ENCODE peak calls at places on chromosomes 1 and 21, in six cellular contexts. One of them, this sample, is unnamed.
A peak's percentile ranks its signal among the peaks of the same experiment; 100 is the strongest.

GRCh38 chr1:154861607-154862094 is 8.4 kb downstream of the KCNN3 start:
- DNase-seq in NCI-H1092 treated with DMSO at 0.1 percent for 48 hours: no peak
- DNase-seq in GM23248: no peak
- DNase-seq in pons: no peak
- DNase-seq in activated T-cell treated with anti-CD3 and anti-CD28 coated beads for 1 hour: no peak
- DNase-seq in endothelial cell: no peak
- DNase-seq in this sample: no peak

GRCh38 chr1:181044449-181044966 is 10.7 kb downstream of the MR1 start:
- DNase-seq in NCI-H1092 treated with DMSO at 0.1 percent for 48 hours: no peak
- DNase-seq in GM23248: no peak
- DNase-seq in pons: no peak
- DNase-seq in activated T-cell treated with anti-CD3 and anti-CD28 coated beads for 1 hour: no peak
- DNase-seq in endothelial cell: no peak
- DNase-seq in this sample: no peak

GRCh38 chr21:37460196-37460595 is 93.6 kb downstream of the DYRK1A start:
- DNase-seq in NCI-H1092 treated with DMSO at 0.1 percent for 48 hours: no peak
- DNase-seq in GM23248: no peak
- DNase-seq in pons: no peak
- DNase-seq in activated T-cell treated with anti-CD3 and anti-CD28 coated beads for 1 hour: no peak
- DNase-seq in endothelial cell: peak; percentile 54
- DNase-seq in this sample: no peak

GRCh38 chr1:66725885-66726665 is 26.2 kb upstream of the DYNLT5 start:
- DNase-seq in NCI-H1092 treated with DMSO at 0.1 percent for 48 hours: peak; percentile 61
- DNase-seq in GM23248: peak; percentile 76
- DNase-seq in pons: peak; percentile 83
- DNase-seq in activated T-cell treated with anti-CD3 and anti-CD28 coated beads for 1 hour: peak; percentile 14
- DNase-seq in endothelial cell: peak; percentile 62
- DNase-seq in this sample: peak; percentile 47

GRCh38 chr1:207841318-207841717 is 69.6 kb downstream of the CD34 start:
- DNase-seq in NCI-H1092 treated with DMSO at 0.1 percent for 48 hours: no peak
- DNase-seq in GM23248: no peak
- DNase-seq in pons: no peak
- DNase-seq in activated T-cell treated with anti-CD3 and anti-CD28 coated beads for 1 hour: no peak
- DNase-seq in endothelial cell: no peak
- DNase-seq in this sample: no peak

GRCh38 chr1:33097137-33097611 is 16.2 kb downstream of the AZIN2 start:
- DNase-seq in NCI-H1092 treated with DMSO at 0.1 percent for 48 hours: no peak
- DNase-seq in GM23248: peak; percentile 40
- DNase-seq in pons: no peak
- DNase-seq in activated T-cell treated with anti-CD3 and anti-CD28 coated beads for 1 hour: no peak
- DNase-seq in endothelial cell: no peak
- DNase-seq in this sample: no peak

GRCh38 chr1:107865627-107866026 is 99.4 kb downstream of the VAV3 start:
- DNase-seq in NCI-H1092 treated with DMSO at 0.1 percent for 48 hours: no peak
- DNase-seq in GM23248: no peak
- DNase-seq in pons: no peak
- DNase-seq in activated T-cell treated with anti-CD3 and anti-CD28 coated beads for 1 hour: no peak
- DNase-seq in endothelial cell: no peak
- DNase-seq in this sample: no peak

GRCh38 chr1:67257173-67257535 is 50.5 kb upstream of the IL12RB2 start:
- DNase-seq in NCI-H1092 treated with DMSO at 0.1 percent for 48 hours: no peak
- DNase-seq in GM23248: no peak
- DNase-seq in pons: no peak
- DNase-seq in activated T-cell treated with anti-CD3 and anti-CD28 coated beads for 1 hour: no peak
- DNase-seq in endothelial cell: no peak
- DNase-seq in this sample: no peak

GRCh38 chr1:82401116-82401515 is 600.4 kb downstream of the ADGRL2 start:
- DNase-seq in NCI-H1092 treated with DMSO at 0.1 percent for 48 hours: no peak
- DNase-seq in GM23248: no peak
- DNase-seq in pons: no peak
- DNase-seq in activated T-cell treated with anti-CD3 and anti-CD28 coated beads for 1 hour: no peak
- DNase-seq in endothelial cell: no peak
- DNase-seq in this sample: no peak

GRCh38 chr1:230243583-230244377 is 176.7 kb downstream of the GALNT2 start:
- DNase-seq in NCI-H1092 treated with DMSO at 0.1 percent for 48 hours: no peak
- DNase-seq in GM23248: peak; percentile 61
- DNase-seq in pons: no peak
- DNase-seq in activated T-cell treated with anti-CD3 and anti-CD28 coated beads for 1 hour: no peak
- DNase-seq in endothelial cell: no peak
- DNase-seq in this sample: no peak

GRCh38 chr1:33088119-33088906 is 7.4 kb downstream of the AZIN2 start:
- DNase-seq in NCI-H1092 treated with DMSO at 0.1 percent for 48 hours: no peak
- DNase-seq in GM23248: peak; percentile 24
- DNase-seq in pons: peak; percentile 31
- DNase-seq in activated T-cell treated with anti-CD3 and anti-CD28 coated beads for 1 hour: no peak
- DNase-seq in endothelial cell: no peak
- DNase-seq in this sample: no peak

GRCh38 chr1:204868340-204868700 is 2.3 kb upstream of the NFASC start:
- DNase-seq in NCI-H1092 treated with DMSO at 0.1 percent for 48 hours: no peak
- DNase-seq in GM23248: no peak
- DNase-seq in pons: peak; percentile 83
- DNase-seq in activated T-cell treated with anti-CD3 and anti-CD28 coated beads for 1 hour: no peak
- DNase-seq in endothelial cell: no peak
- DNase-seq in this sample: no peak

GRCh38 chr1:247373721-247374141 is 42.1 kb upstream of the ZNF496 start:
- DNase-seq in NCI-H1092 treated with DMSO at 0.1 percent for 48 hours: peak; percentile 46
- DNase-seq in GM23248: peak; percentile 81
- DNase-seq in pons: no peak
- DNase-seq in activated T-cell treated with anti-CD3 and anti-CD28 coated beads for 1 hour: peak; percentile 53
- DNase-seq in endothelial cell: peak; percentile 60
- DNase-seq in this sample: peak; percentile 49

GRCh38 chr1:222938986-222939385 is 124.1 kb downstream of the DISP1 start:
- DNase-seq in NCI-H1092 treated with DMSO at 0.1 percent for 48 hours: no peak
- DNase-seq in GM23248: no peak
- DNase-seq in pons: no peak
- DNase-seq in activated T-cell treated with anti-CD3 and anti-CD28 coated beads for 1 hour: no peak
- DNase-seq in endothelial cell: no peak
- DNase-seq in this sample: no peak

GRCh38 chr1:244710474-244711062 is 57.6 kb downstream of the DESI2 start:
- DNase-seq in NCI-H1092 treated with DMSO at 0.1 percent for 48 hours: no peak
- DNase-seq in GM23248: no peak
- DNase-seq in pons: no peak
- DNase-seq in activated T-cell treated with anti-CD3 and anti-CD28 coated beads for 1 hour: no peak
- DNase-seq in endothelial cell: no peak
- DNase-seq in this sample: no peak

GRCh38 chr1:66182551-66183178 is 351.3 kb upstream of the SGIP1 start:
- DNase-seq in NCI-H1092 treated with DMSO at 0.1 percent for 48 hours: no peak
- DNase-seq in GM23248: peak; percentile 77
- DNase-seq in pons: no peak
- DNase-seq in activated T-cell treated with anti-CD3 and anti-CD28 coated beads for 1 hour: no peak
- DNase-seq in endothelial cell: no peak
- DNase-seq in this sample: peak; percentile 26

GRCh38 chr1:118947790-118948189 is 40.4 kb downstream of the TBX15 start:
- DNase-seq in NCI-H1092 treated with DMSO at 0.1 percent for 48 hours: no peak
- DNase-seq in GM23248: peak; percentile 91
- DNase-seq in pons: no peak
- DNase-seq in activated T-cell treated with anti-CD3 and anti-CD28 coated beads for 1 hour: no peak
- DNase-seq in endothelial cell: no peak
- DNase-seq in this sample: no peak

GRCh38 chr21:42685036-42685435 is 31.6 kb downstream of the PDE9A start:
- DNase-seq in NCI-H1092 treated with DMSO at 0.1 percent for 48 hours: no peak
- DNase-seq in GM23248: peak; percentile 42
- DNase-seq in pons: no peak
- DNase-seq in activated T-cell treated with anti-CD3 and anti-CD28 coated beads for 1 hour: no peak
- DNase-seq in endothelial cell: no peak
- DNase-seq in this sample: no peak

This sample was measured in CD4-positive, alpha-beta T cell.